ENCODE peak calls at places on chromosomes 3 and 15, in six cellular contexts. N is neuronal stem cell, B is IMR-90, O is H9, L is H1, U is mesenchymal stem cell. P is an unnamed sample.

GRCh38 chr15:35696767-35697231 is 150.8 kb upstream of the DPH6 start:
- DNase-seq in N (no peak), O (no peak), B (peak), U (peak), L (no peak), P (peak)

GRCh38 chr3:4587838-4588105 is 94.6 kb downstream of the ITPR1 start:
- DNase-seq in L (no peak), O (no peak), U (no peak), B (no peak), N (no peak), P (no peak)

GRCh38 chr3:124063168-124063909 is 71.4 kb upstream of the ROPN1 start:
- DNase-seq in L (no peak), B (peak), U (peak), N (no peak), O (no peak), P (no peak)

GRCh38 chr15:78691167-78691872 is 50.3 kb upstream of the CHRNB4 start:
- DNase-seq in L (no peak), O (no peak), N (no peak), B (no peak), U (no peak), P (no peak)

GRCh38 chr3:31103181-31103580 is 208.7 kb upstream of the GADL1 start:
- DNase-seq in U (no peak), B (no peak), L (no peak), N (no peak), O (no peak), P (peak)

GRCh38 chr15:37125143-37125542 is 24.8 kb upstream of the MEIS2 start:
- DNase-seq in U (peak), B (peak), O (no peak), N (no peak), L (no peak), P (no peak)

GRCh38 chr3:156792945-156793344 is 33.2 kb upstream of the LEKR1 start:
- DNase-seq in O (no peak), B (no peak), L (no peak), U (peak), N (no peak), P (no peak)

GRCh38 chr15:46365612-46366011 is 730.8 kb downstream of the SQOR start:
- DNase-seq in N (no peak), U (peak), L (no peak), B (no peak), O (no peak), P (peak)

GRCh38 chr15:57485869-57486268 is 105.8 kb upstream of the MYZAP start:
- DNase-seq in N (no peak), U (peak), L (peak), O (peak), B (peak), P (peak)

GRCh38 chr3:134074790-134075567 is 45.3 kb upstream of the SLCO2A1 start:
- DNase-seq in U (no peak), B (no peak), N (no peak), L (no peak), O (no peak), P (no peak)

GRCh38 chr3:171328419-171329082 is 131.7 kb downstream of the TNIK start:
- DNase-seq in N (no peak), O (peak), U (no peak), B (no peak), L (no peak), P (no peak)

GRCh38 chr3:20104167-20104661 is 64.0 kb downstream of the KAT2B start:
- DNase-seq in U (no peak), O (no peak), N (no peak), B (no peak), L (no peak), P (peak)

GRCh38 chr15:34876640-34877039 is 81.3 kb upstream of the ACTC1 start:
- DNase-seq in B (no peak), L (no peak), O (no peak), N (no peak), U (no peak), P (no peak)

GRCh38 chr3:101868534-101869464 is 19.5 kb downstream of the NFKBIZ start:
- DNase-seq in O (no peak), B (peak), N (no peak), L (no peak), U (peak), P (peak)

GRCh38 chr3:153372326-153372725 is 210.3 kb downstream of the RAP2B start:
- DNase-seq in B (peak), L (no peak), N (no peak), O (no peak), U (no peak), P (peak)

GRCh38 chr3:12831582-12831866 is 9.8 kb downstream of the RPL32 start:
- DNase-seq in L (no peak), O (no peak), N (no peak), U (no peak), B (no peak), P (no peak)

GRCh38 chr15:39511000-39511914 is 69.6 kb upstream of the THBS1 start:
- DNase-seq in N (no peak), U (peak), O (no peak), L (no peak), B (peak), P (peak)

GRCh38 chr3:72127843-72128242 is 342.9 kb upstream of the PROK2 start:
- DNase-seq in U (no peak), L (no peak), B (peak), O (no peak), N (no peak), P (peak)

GRCh38 chr3:122493296-122493695 is 21.4 kb downstream of the KPNA1 start:
- DNase-seq in O (no peak), L (no peak), B (peak), N (no peak), U (peak), P (no peak)

GRCh38 chr3:52253314-52254260 is 8.0 kb downstream of the PPM1M start:
- DNase-seq in N (no peak), B (no peak), U (peak), O (no peak), L (no peak), P (no peak)

GRCh38 chr3:141379250-141379872 is 11.1 kb downstream of the ZBTB38 start:
- DNase-seq in B (no peak), O (no peak), L (no peak), N (no peak), U (no peak), P (no peak)
- H2AFZ ChIP-seq in B (no peak), O (no peak), L (no peak), N (no peak), U (no peak), P (no peak)

DNA sequence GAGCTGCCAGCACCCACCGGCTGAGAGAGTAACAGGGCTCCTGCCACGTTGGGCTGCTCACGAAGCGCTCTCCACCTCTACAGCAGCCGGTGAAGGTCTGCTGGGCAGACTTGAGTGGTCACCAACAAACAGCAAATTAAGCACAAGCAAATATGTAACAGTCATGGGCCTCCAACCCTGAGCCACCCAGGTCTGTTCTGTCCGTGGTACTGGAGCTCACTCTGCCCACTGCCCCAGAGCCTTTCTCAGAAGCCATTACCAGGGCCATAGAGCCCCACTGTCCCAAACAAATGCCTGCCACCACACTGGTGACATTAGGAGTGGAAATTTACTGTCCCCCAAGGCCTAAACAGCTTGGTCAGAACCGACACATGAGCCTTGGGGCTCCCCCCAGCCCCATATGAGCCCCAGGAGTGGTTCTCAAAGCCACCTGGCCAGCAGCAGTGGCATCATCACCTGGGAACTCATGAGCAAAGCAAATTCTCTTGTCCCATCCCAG is 56.6 kb downstream of the LRIG1 start:
- DNase-seq in U (no peak), B (no peak), O (no peak), L (no peak), N (no peak), P (no peak)
- H3K18ac ChIP-seq in U (no peak), B (no peak), O (peak), L (peak), N (peak), P (no peak)

GRCh38 chr15:44381223-44381622 is 46.2 kb upstream of the CTDSPL2 start:
- DNase-seq in L (no peak), U (no peak), B (no peak), O (no peak), N (no peak), P (no peak)

DNA sequence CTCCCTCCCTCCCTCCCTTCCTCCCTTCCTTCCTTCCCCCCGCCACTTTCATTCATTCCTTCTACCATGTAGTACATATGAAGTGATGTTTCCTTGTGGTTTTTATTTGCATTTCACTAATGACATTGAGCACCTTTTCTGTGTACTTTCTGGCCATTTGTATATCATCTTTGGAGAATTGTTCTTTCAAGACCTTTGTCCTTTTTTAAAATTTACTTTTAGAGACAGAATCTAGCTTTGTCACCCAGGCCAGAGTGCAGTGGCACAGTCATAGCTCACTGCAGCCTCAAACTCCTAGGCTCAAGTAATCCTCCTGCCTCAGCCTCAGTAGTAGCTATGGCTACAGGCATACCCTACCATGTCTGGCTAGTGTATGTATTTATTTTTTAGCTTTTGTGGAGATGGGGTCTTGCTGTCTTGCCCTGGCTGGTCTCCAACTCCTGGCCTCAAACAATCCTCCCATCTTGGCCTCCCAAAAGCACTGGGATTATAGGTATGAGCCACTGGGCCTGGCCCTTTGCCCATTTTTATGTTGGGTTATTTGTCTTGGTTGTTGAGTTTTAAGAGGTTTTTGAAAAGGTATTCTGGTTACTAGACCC is 42.0 kb upstream of the CTDSPL2 start:
- DNase-seq in U (no peak), O (no peak), N (no peak), L (no peak), B (no peak), P (no peak)
- H2AFZ ChIP-seq in U (no peak), O (no peak), N (no peak), L (no peak), B (no peak), P (no peak)

GRCh38 chr3:118641608-118642007 is 393.0 kb downstream of the IGSF11 start:
- DNase-seq in U (no peak), B (no peak), L (peak), N (peak), O (peak), P (no peak)
- H3K18ac ChIP-seq in U (no peak), B (no peak), L (no peak), N (no peak), O (no peak), P (no peak)

DNA sequence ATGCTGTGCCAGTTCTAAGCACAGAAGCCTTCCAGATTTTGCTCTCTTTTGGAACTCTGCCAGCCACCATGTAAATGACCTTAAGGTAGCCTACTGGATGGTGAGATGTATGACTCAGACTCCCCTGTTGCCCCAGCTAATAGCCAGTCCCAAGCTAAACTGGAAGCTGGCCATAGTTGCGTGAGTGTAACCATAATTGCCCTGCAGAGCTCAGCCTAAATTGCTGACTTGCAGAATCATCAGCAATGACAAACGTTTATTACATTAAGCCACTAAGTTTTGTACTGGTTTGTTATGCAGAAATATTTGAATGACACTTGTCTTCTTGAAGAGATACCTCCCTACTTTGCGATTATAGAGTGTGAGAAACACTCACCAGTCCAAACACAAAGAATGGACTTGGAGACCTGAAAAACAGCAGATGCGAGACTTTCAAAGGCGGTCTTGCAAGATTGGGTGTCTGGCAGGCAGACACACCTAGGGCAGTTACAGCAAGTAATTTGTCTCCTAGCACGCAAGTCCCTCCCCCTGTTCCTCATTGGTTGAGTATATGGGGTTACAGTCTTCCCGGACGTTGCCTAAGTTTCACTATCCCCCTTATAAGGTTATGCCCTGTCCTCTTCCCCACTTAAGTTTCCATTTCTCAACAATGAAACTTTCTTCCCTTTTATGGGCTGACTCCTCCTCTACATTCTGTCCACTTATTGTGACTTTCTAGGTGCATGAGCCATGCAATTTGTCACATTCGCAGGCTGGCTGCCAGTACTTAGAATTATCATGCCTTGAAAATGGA is 83.6 kb upstream of the XCR1 start:
- DNase-seq in U (peak), O (no peak), L (no peak), B (peak), N (no peak), P (peak)
- H2AFZ ChIP-seq in U (no peak), O (no peak), L (no peak), B (no peak), N (no peak), P (no peak)

DNA sequence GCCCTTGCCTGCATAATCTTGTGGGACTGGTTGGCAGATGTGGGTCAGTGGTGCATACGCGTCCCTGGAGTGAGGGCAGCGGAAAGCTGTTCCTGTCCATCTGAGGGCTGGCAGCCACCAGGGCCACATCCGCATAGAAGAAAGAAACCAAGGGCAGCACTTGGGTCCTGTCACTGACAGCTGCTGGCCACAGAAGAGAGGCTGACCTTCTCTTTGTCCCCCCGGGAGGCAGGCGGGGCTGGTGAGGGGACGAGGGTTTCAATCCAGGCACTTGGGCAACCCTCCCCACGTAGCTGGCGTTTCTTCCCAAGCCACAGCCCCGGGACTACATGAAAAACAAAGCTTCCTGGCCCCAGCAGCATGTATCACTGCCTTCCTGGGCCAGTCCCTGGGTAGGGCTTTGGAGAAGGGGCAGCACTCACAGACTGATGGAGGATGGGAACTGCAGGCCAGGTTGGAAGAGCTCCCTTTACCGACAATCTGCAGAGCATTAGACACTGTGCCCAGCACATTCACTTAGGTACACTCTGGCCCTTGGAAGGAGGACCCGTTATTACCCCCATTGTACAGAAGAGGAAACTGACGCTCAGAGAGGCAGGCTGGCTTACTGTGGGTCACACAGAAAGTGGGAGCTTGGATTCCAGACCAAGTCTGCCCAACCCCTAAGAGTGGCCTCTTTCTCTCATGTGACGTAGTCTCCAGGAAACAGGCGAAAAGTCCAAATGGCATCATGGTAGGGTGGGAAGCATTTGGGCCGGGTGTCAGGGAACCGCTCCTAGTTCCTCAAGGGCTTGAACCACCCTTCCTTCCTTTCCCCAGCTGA is 78.8 kb upstream of the SLC6A6 start:
- DNase-seq in U (no peak), L (no peak), B (no peak), N (no peak), O (no peak), P (no peak)
- H3K18ac ChIP-seq in U (peak), L (peak), B (no peak), N (peak), O (no peak), P (peak)

GRCh38 chr3:194484614-194485013 is 2.2 kb downstream of the ATP13A3 start:
- DNase-seq in N (no peak), U (no peak), L (no peak), B (no peak), O (no peak), P (no peak)
- H2AFZ ChIP-seq in N (no peak), U (no peak), L (no peak), B (no peak), O (no peak), P (no peak)

GRCh38 chr15:65413051-65413759 is 9.5 kb downstream of the IGDCC4 start:
- DNase-seq in O (no peak), L (no peak), B (no peak), U (no peak), N (no peak), P (no peak)

GRCh38 chr15:65414841-65415621 is 7.7 kb downstream of the IGDCC4 start:
- DNase-seq in N (peak), L (peak), B (peak), O (peak), U (peak), P (no peak)

GRCh38 chr15:65418596-65418995 is 4.2 kb downstream of the IGDCC4 start:
- DNase-seq in O (no peak), U (no peak), N (no peak), L (no peak), B (no peak), P (no peak)

GRCh38 chr15:65413760-65414144 is 9.0 kb downstream of the IGDCC4 start:
- DNase-seq in B (no peak), U (no peak), O (no peak), N (no peak), L (no peak), P (no peak)

DNA sequence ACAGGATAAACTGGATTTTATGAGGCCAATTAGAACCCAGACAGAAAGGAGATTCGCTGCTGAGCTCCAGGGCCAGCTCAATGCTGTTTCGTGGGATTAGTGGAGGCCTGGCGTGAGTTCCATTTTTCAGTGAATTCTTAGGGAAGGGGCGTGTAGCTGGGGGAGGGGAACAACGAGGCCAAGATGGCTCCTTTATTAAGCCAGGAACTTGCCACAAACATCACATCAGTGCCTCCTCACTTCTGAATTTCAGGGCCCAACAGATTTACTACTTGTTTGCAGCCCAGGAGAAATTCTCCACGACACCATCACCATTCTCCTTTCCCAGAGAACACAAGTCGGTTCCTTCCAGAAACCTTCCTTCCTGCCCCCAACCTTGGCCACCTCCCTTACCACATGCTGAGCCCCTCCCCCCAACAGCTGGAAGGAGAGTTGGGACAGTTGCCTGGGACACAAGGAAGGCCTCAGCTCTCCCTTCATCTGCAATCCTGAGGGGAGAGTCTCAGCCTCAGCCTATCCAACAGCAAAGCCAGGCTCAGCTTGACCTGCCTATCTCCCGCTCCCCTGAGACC is 5.8 kb downstream of the IGDCC4 start:
- DNase-seq in N (peak), U (peak), B (peak), O (peak), L (no peak), P (no peak)
- H3K18ac ChIP-seq in N (peak), U (no peak), B (no peak), O (peak), L (peak), P (no peak)

DNA sequence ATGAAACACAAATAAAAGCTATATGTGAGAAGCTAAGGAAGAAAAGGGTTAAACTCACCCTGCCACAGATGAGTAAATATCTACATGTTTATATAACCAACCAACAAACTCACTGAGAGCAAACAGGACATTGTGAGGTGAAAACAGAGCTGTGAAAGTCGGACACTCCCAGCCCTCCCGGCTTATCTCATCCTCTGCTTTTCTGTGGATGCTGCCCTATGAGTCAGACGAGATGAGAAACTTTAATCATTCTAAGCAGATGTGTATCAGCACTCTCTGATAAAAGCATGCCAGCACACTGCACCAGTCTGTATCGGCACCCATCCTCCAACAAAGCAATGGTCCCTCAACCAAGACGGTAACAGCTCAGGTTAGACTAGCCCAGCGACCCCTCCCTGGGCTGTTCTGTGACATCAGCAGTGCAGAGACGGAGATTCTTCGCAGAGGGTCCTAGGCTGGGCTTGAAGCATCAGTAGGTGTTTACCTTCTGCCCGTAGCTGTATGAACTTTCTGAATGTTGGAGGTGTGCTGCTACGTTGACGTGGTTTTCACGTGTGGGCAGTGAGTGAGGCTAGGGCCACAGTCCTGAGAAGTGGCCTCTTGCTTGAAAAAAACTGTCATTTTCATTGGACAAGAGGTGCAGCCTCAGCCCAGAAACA is 119.8 kb upstream of the ALDH1A3 start:
- DNase-seq in L (no peak), O (no peak), U (peak), B (peak), N (no peak), P (peak)
- H2AFZ ChIP-seq in L (peak), O (no peak), U (no peak), B (peak), N (no peak), P (no peak)